ENCODE peak calls at places on chromosomes 3 and 15, in five cellular contexts. D is AG08396; M is stimulated activated CD4-positive, alpha-beta T cell treated with anti-CD3 and anti-CD28 coated beads, TNF-alpha, amount 100 ng/mL, for 24 hours; H is dermis blood vessel endothelial cell; B is LoVo. I is an unnamed sample.

GRCh38 chr3:74532446-74532845 is 82.0 kb downstream of the CNTN3 start:
- DNase-seq in D (peak), M (no peak), H (no peak), B (no peak), I (no peak)

GRCh38 chr15:58704155-58704825 is 45.2 kb downstream of the ADAM10 start:
- DNase-seq in D (no peak), M (no peak), H (no peak), B (no peak), I (no peak)

GRCh38 chr3:115537669-115538068 is 85.6 kb upstream of the GAP43 start:
- DNase-seq in D (no peak), M (no peak), H (no peak), B (no peak), I (no peak)

GRCh38 chr3:168973206-168973605 is 690.3 kb downstream of the MECOM start:
- DNase-seq in D (no peak), M (no peak), H (no peak), B (no peak), I (no peak)

GRCh38 chr3:177836671-177837070 is 639.4 kb upstream of the TBL1XR1 start:
- DNase-seq in D (no peak), M (no peak), H (no peak), B (no peak), I (no peak)

GRCh38 chr3:25045291-25045690 is 382.8 kb upstream of the RARB start:
- DNase-seq in D (no peak), M (no peak), H (peak), B (no peak), I (no peak)

GRCh38 chr15:47186071-47186470 is 531.2 kb upstream of the SEMA6D start:
- DNase-seq in D (no peak), M (no peak), H (no peak), B (no peak), I (no peak)

GRCh38 chr3:126005951-126006350 is 37.0 kb downstream of the ROPN1B start:
- DNase-seq in D (peak), M (no peak), H (no peak), B (no peak), I (no peak)

GRCh38 chr3:159169828-159170227 is 368.0 kb downstream of the MFSD1 start:
- DNase-seq in D (peak), M (no peak), H (peak), B (peak), I (no peak)

GRCh38 chr3:43270078-43270477 is 16.3 kb upstream of the SNRK start:
- DNase-seq in D (no peak), M (no peak), H (no peak), B (no peak), I (no peak)

GRCh38 chr3:125593991-125594574 is 1.2 kb downstream of the OSBPL11 start:
- DNase-seq in D (no peak), M (no peak), H (peak), B (no peak), I (no peak)

GRCh38 chr3:61674595-61674994 is 113.2 kb downstream of the PTPRG start:
- DNase-seq in D (no peak), M (no peak), H (no peak), B (no peak), I (no peak)

GRCh38 chr3:42013652-42014442 is 51.9 kb upstream of the ULK4 start:
- DNase-seq in D (peak), M (no peak), H (peak), B (no peak), I (no peak)

GRCh38 chr3:60770532-60770931 is 480.7 kb downstream of the FHIT start:
- DNase-seq in D (no peak), M (no peak), H (no peak), B (no peak), I (no peak)

GRCh38 chr3:41932511-41932910 is 29.4 kb downstream of the ULK4 start:
- DNase-seq in D (no peak), M (no peak), H (no peak), B (no peak), I (no peak)

GRCh38 chr15:53910236-53910849 is 67.9 kb upstream of the UNC13C start:
- DNase-seq in D (no peak), M (no peak), H (no peak), B (peak), I (no peak)